ENCODE peak calls at places on chromosomes 2 and 18, in five cellular contexts. G, J, Z, S and L are unnamed samples.
A peak's percentile ranks its signal among the peaks of the same experiment; 100 is the strongest.

GRCh38 chr2:98093146-98093545 is 6.2 kb downstream of the VWA3B start:
- DNase-seq in Z (no peak), S (no peak), J (no peak), G (no peak), L (no peak)

GRCh38 chr2:64929329-64929728 is 59.9 kb upstream of the SLC1A4 start:
- DNase-seq in Z (no peak), J (no peak), G (no peak), S (no peak), L (no peak)

GRCh38 chr2:8115966-8116365 is 565.9 kb upstream of the ID2 start:
- DNase-seq in S (no peak), J (peak; percentile 59), G (no peak), Z (no peak), L (no peak)

GRCh38 chr2:119222863-119223520 is 642 bp upstream of the STEAP3 start:
- DNase-seq in G (no peak), J (no peak), S (peak; percentile 21), Z (no peak), L (no peak)

GRCh38 chr2:73851274-73851673 is 22.5 kb downstream of the STAMBP start:
- DNase-seq in G (peak; percentile 31), S (peak; percentile 45), Z (no peak), J (no peak), L (peak; percentile 16)

GRCh38 chr2:8424997-8425900 is 256.6 kb upstream of the ID2 start:
- DNase-seq in S (no peak), G (no peak), J (no peak), Z (peak; percentile 14), L (no peak)

GRCh38 chr2:98444436-98445166 is at the start of gene INPP4A:
- DNase-seq in S (peak; percentile 75), Z (peak; percentile 78), J (peak; percentile 52), G (peak; percentile 76), L (peak; percentile 61)

GRCh38 chr2:223855426-223855825 is 18.0 kb upstream of the AP1S3 start:
- DNase-seq in S (no peak), G (no peak), Z (no peak), J (no peak), L (no peak)

GRCh38 chr2:184554736-184555135 is 43.6 kb upstream of the ZNF804A start:
- DNase-seq in J (no peak), G (peak; percentile 6), S (no peak), Z (no peak), L (peak; percentile 15)

GRCh38 chr2:2764739-2765138 is 433.7 kb upstream of the MYT1L start:
- DNase-seq in S (no peak), Z (no peak), G (no peak), J (no peak), L (no peak)

GRCh38 chr18:9081940-9082339 is 20.6 kb upstream of the NDUFV2 start:
- DNase-seq in Z (peak; percentile 51), G (no peak), S (no peak), J (no peak), L (no peak)

GRCh38 chr18:74081966-74082365 is 65.7 kb downstream of the FBXO15 start:
- DNase-seq in G (peak; percentile 30), J (no peak), S (no peak), Z (no peak), L (no peak)

GRCh38 chr2:38164881-38165280 is 88.9 kb upstream of the CYP1B1 start:
- DNase-seq in J (no peak), S (no peak), G (peak; percentile 94), Z (no peak), L (no peak)

GRCh38 chr2:200466703-200467418 is 43.0 kb downstream of the KCTD18 start:
- DNase-seq in G (no peak), S (no peak), Z (peak; percentile 54), J (peak; percentile 73), L (no peak)

GRCh38 chr2:128664499-128664971 is 345.9 kb upstream of the HS6ST1 start:
- DNase-seq in G (no peak), S (no peak), Z (no peak), J (no peak), L (no peak)

GRCh38 chr2:37711831-37712230 is 40.4 kb upstream of the CDC42EP3 start:
- DNase-seq in G (peak; percentile 57), Z (no peak), S (no peak), J (peak; percentile 87), L (no peak)

GRCh38 chr2:30301551-30301950 is 70.2 kb downstream of the LBH start:
- DNase-seq in Z (no peak), S (no peak), J (peak; percentile 31), G (peak; percentile 26), L (no peak)

GRCh38 chr18:48460929-48461583 is 51.9 kb upstream of the ZBTB7C start:
- DNase-seq in Z (no peak), S (no peak), G (peak; percentile 71), J (no peak), L (no peak)

GRCh38 chr2:44715671-44716077 is 225.8 kb upstream of the SIX3 start:
- DNase-seq in Z (no peak), J (peak; percentile 76), S (no peak), G (peak; percentile 45), L (peak; percentile 59)